ENCODE peak calls at places on chromosomes 4 and X, in five cellular contexts. F is M059J, S is cerebellar cortex, I is lung, Y is iris pigment epithelial cell. G is an unnamed sample.

GRCh38 chrX:103941201-103941975 is 21.0 kb upstream of the TMSB15B start:
- DNase-seq in S (peak; percentile 61), F (peak; percentile 48), Y (peak; percentile 40), I (no peak), G (peak; percentile 39)

GRCh38 chr4:3865986-3866812 is 100.0 kb downstream of the ADRA2C start:
- DNase-seq in S (no peak), F (no peak), I (no peak), Y (no peak), G (no peak)

GRCh38 chrX:46712733-46713132 is 46.2 kb downstream of the SLC9A7 start:
- DNase-seq in I (no peak), S (no peak), F (no peak), Y (no peak), G (no peak)

GRCh38 chr4:141329174-141329569 is 108.5 kb downstream of the ZNF330 start:
- DNase-seq in F (peak; percentile 52), I (no peak), S (no peak), Y (peak; percentile 97), G (no peak)

GRCh38 chr4:65645185-65645584 is 25.1 kb downstream of the EPHA5 start:
- DNase-seq in F (no peak), Y (peak; percentile 72), S (no peak), I (no peak), G (no peak)

GRCh38 chr4:151418385-151418784 is 9.4 kb downstream of the FHIP1A start:
- DNase-seq in I (no peak), Y (peak; percentile 91), S (no peak), F (peak; percentile 89), G (no peak)

GRCh38 chrX:101257448-101258259 is 33.5 kb downstream of the TAF7L start:
- DNase-seq in Y (peak; percentile 51), I (no peak), S (no peak), F (peak; percentile 60), G (no peak)

GRCh38 chr4:150648123-150648522 is 66.2 kb downstream of the MAB21L2 start:
- DNase-seq in S (no peak), F (no peak), Y (no peak), I (no peak), G (no peak)

GRCh38 chr4:124105212-124105611 is 607.3 kb downstream of the ANKRD50 start:
- DNase-seq in S (no peak), I (no peak), F (peak; percentile 73), Y (peak; percentile 51), G (no peak)

GRCh38 chrX:135543924-135544323 is 23.5 kb downstream of the INTS6L start:
- DNase-seq in Y (no peak), S (peak; percentile 15), F (peak; percentile 3), I (no peak), G (no peak)

GRCh38 chrX:133482345-133483041 is 67.2 kb upstream of the GPC4 start:
- DNase-seq in I (no peak), Y (peak; percentile 20), F (peak; percentile 21), S (no peak), G (no peak)

GRCh38 chrX:68710870-68711576 is 63.6 kb downstream of the STARD8 start:
- DNase-seq in Y (peak; percentile 41), F (peak; percentile 67), I (no peak), S (peak; percentile 20), G (no peak)

GRCh38 chr4:117400039-117400835 is 314.9 kb upstream of the TRAM1L1 start:
- DNase-seq in I (no peak), Y (peak; percentile 76), F (peak; percentile 81), S (no peak), G (no peak)

GRCh38 chr4:122652379-122652778 is 31.5 kb upstream of the IL21 start:
- DNase-seq in Y (peak; percentile 76), S (peak; percentile 15), I (peak; percentile 52), F (peak; percentile 43), G (no peak)

GRCh38 chr4:44629280-44629866 is 22.1 kb downstream of the YIPF7 start:
- DNase-seq in F (peak; percentile 43), Y (peak; percentile 41), I (no peak), S (peak; percentile 77), G (peak; percentile 72)

GRCh38 chr4:55175779-55176231 is 50.4 kb upstream of the KDR start:
- DNase-seq in F (peak; percentile 87), Y (peak; percentile 62), S (no peak), I (no peak), G (no peak)

GRCh38 chr4:144670776-144671175 is 24.8 kb downstream of the HHIP start:
- DNase-seq in F (no peak), S (no peak), Y (no peak), I (no peak), G (no peak)

GRCh38 chr4:20616848-20617247 is 83.4 kb upstream of the PACRGL start:
- DNase-seq in I (no peak), Y (no peak), F (no peak), S (no peak), G (no peak)

GRCh38 chr4:56048621-56049427 is 100.1 kb downstream of the CEP135 start:
- DNase-seq in F (peak; percentile 29), S (peak; percentile 65), I (no peak), Y (peak; percentile 51), G (peak; percentile 66)

GRCh38 chrX:133989491-133989890 is 4.1 kb upstream of the GPC3 start:
- DNase-seq in F (no peak), S (no peak), I (no peak), Y (no peak), G (no peak)

GRCh38 chr4:53573696-53574095 is 17.6 kb downstream of the LNX1 start:
- DNase-seq in F (peak; percentile 72), S (no peak), Y (no peak), I (no peak), G (no peak)

GRCh38 chr4:37627263-37627662 is 58.9 kb downstream of the RELL1 start:
- DNase-seq in I (no peak), F (no peak), S (no peak), Y (no peak), G (no peak)

GRCh38 chrX:129043138-129043537 is 480.2 kb downstream of the SMARCA1 start:
- DNase-seq in Y (no peak), F (no peak), I (no peak), S (no peak), G (no peak)

GRCh38 chr4:136002316-136002715 is 1530.0 kb downstream of the PCDH18 start:
- DNase-seq in Y (no peak), I (no peak), F (peak; percentile 8), S (no peak), G (no peak)

GRCh38 chr4:31192372-31192771 is 472.2 kb downstream of the PCDH7 start:
- DNase-seq in I (no peak), F (no peak), Y (no peak), S (no peak), G (no peak)

GRCh38 chrX:43423876-43424275 is 232.2 kb upstream of the MAOA start:
- DNase-seq in Y (no peak), F (no peak), S (no peak), I (no peak), G (no peak)

GRCh38 chr4:1033840-1034551 is 22.6 kb downstream of the FGFRL1 start:
- DNase-seq in S (no peak), I (no peak), Y (peak; percentile 32), F (peak; percentile 71), G (no peak)

GRCh38 chr4:152264106-152264505 is 271.8 kb downstream of the FBXW7 start:
- DNase-seq in F (no peak), S (no peak), Y (no peak), I (no peak), G (no peak)